ENCODE peak calls at places on chromosomes 3 and 15, in eight cellular contexts. Z is tibial nerve; K is GM23248; E is HFF-Myc; S is OCI-M1; G is effector memory CD4-positive, alpha-beta T cell; H is mesendoderm; R is activated CD4-positive, alpha-beta T cell treated with anti-CD3 and anti-CD28 coated beads, Interleukin-2, amount 50 U/mL, for 48 hours. T is an unnamed sample.

GRCh38 chr3:127697531-127698240 is 24.9 kb downstream of the ABTB1 start:
- DNase-seq in G (peak), S (peak), H (peak), R (peak), K (peak), Z (peak), E (peak), T (no peak)

GRCh38 chr3:179526482-179526881 is 36.2 kb upstream of the ACTL6A start:
- DNase-seq in R (no peak), S (peak), H (no peak), K (no peak), G (no peak), Z (no peak), E (no peak), T (no peak)

GRCh38 chr3:42552830-42553229 is 28.9 kb downstream of the SEC22C start:
- DNase-seq in H (no peak), G (no peak), E (no peak), Z (no peak), S (no peak), R (no peak), K (no peak), T (no peak)

GRCh38 chr3:55966566-55966965 is 479.5 kb upstream of the WNT5A start:
- DNase-seq in K (no peak), G (no peak), S (no peak), H (no peak), E (no peak), R (no peak), Z (no peak), T (no peak)

GRCh38 chr15:81281925-81282895 is 41.7 kb downstream of the STARD5 start:
- DNase-seq in S (no peak), E (no peak), Z (no peak), K (no peak), H (no peak), R (no peak), G (no peak), T (no peak)

GRCh38 chr15:100330629-100331215 is 11.1 kb downstream of the ADAMTS17 start:
- DNase-seq in Z (no peak), R (no peak), G (no peak), E (no peak), S (no peak), K (no peak), H (no peak), T (no peak)

GRCh38 chr3:168040624-168041208 is 55.0 kb downstream of the GOLIM4 start:
- DNase-seq in Z (no peak), H (peak), E (peak), K (peak), R (no peak), G (no peak), S (peak), T (peak)

GRCh38 chr15:60095711-60096110 is 91.6 kb downstream of the FOXB1 start:
- DNase-seq in R (no peak), H (no peak), K (peak), G (no peak), E (no peak), S (no peak), Z (no peak), T (no peak)

GRCh38 chr3:99885085-99885484 is 67.4 kb downstream of the CMSS1 start:
- DNase-seq in Z (no peak), R (no peak), G (no peak), K (no peak), H (no peak), S (no peak), E (no peak), T (no peak)

GRCh38 chr3:53195602-53196574 is 34.9 kb downstream of the PRKCD start:
- DNase-seq in Z (peak), H (peak), K (peak), R (peak), G (peak), E (no peak), S (peak), T (no peak)

GRCh38 chr3:51619983-51620382 is 51.1 kb upstream of the TEX264 start:
- DNase-seq in S (no peak), R (no peak), G (no peak), H (no peak), E (no peak), Z (no peak), K (no peak), T (no peak)

GRCh38 chr3:11624161-11624560 is 19.6 kb downstream of the VGLL4 start:
- DNase-seq in H (no peak), G (peak), S (no peak), Z (no peak), R (peak), K (peak), E (no peak), T (no peak)

GRCh38 chr3:65245133-65246076 is 557.6 kb upstream of the ADAMTS9 start:
- DNase-seq in S (no peak), H (peak), K (peak), R (no peak), Z (no peak), E (no peak), G (no peak), T (no peak)

GRCh38 chr15:67827561-67828378 is 2.5 kb downstream of the SKOR1 start:
- DNase-seq in Z (no peak), E (no peak), H (no peak), R (no peak), K (no peak), G (no peak), S (no peak), T (no peak)

GRCh38 chr3:182397164-182397563 is 396.1 kb upstream of the ATP11B start:
- DNase-seq in R (no peak), G (no peak), S (no peak), Z (no peak), H (no peak), K (no peak), E (no peak), T (no peak)

GRCh38 chr3:127339943-127340861 is 52.4 kb upstream of the PRR20G start:
- DNase-seq in Z (no peak), S (peak), E (no peak), R (no peak), H (no peak), G (no peak), K (no peak), T (no peak)

GRCh38 chr15:73723146-73723545 is 30.0 kb downstream of the INSYN1 start:
- DNase-seq in S (no peak), E (no peak), R (no peak), K (no peak), Z (no peak), G (no peak), H (no peak), T (no peak)

GRCh38 chr15:43207024-43207423 is 13.8 kb downstream of the EPB42 start:
- DNase-seq in E (no peak), H (no peak), G (no peak), K (no peak), R (no peak), Z (no peak), S (no peak), T (no peak)

GRCh38 chr15:52023169-52023922 is 4.3 kb downstream of the MAPK6 start:
- DNase-seq in Z (no peak), S (no peak), G (no peak), K (peak), H (no peak), R (no peak), E (no peak), T (no peak)

GRCh38 chr3:58769065-58769464 is 102.5 kb upstream of the FAM3D start:
- DNase-seq in G (no peak), E (no peak), R (no peak), K (no peak), Z (no peak), S (no peak), H (no peak), T (no peak)

GRCh38 chr3:25297667-25298585 is 130.1 kb upstream of the RARB start:
- DNase-seq in S (no peak), K (no peak), Z (no peak), G (no peak), E (peak), H (no peak), R (no peak), T (no peak)

GRCh38 chr3:194876403-194877165 is 190.9 kb downstream of the FAM43A start:
- DNase-seq in R (no peak), S (no peak), G (no peak), E (no peak), K (peak), H (no peak), Z (no peak), T (no peak)

GRCh38 chr3:139532996-139533395 is 6.5 kb downstream of the RBP1 start:
- DNase-seq in G (no peak), K (no peak), H (no peak), R (no peak), S (no peak), Z (no peak), E (no peak), T (no peak)

GRCh38 chr3:44893097-44893496 is 18.7 kb downstream of the TGM4 start:
- DNase-seq in E (peak), S (no peak), R (no peak), G (no peak), Z (no peak), K (peak), H (no peak), T (no peak)

GRCh38 chr15:24848050-24848449 is 106.7 kb upstream of the SNRPN start:
- DNase-seq in E (no peak), Z (no peak), R (no peak), G (no peak), K (peak), S (no peak), H (peak), T (no peak)

GRCh38 chr3:177410734-177411133 is 213.5 kb upstream of the TBL1XR1 start:
- DNase-seq in G (no peak), K (no peak), Z (no peak), R (no peak), H (no peak), S (no peak), E (no peak), T (no peak)

GRCh38 chr3:10397879-10398278 is 77.0 kb upstream of the SEC13 start:
- DNase-seq in Z (no peak), K (peak), E (no peak), R (no peak), H (no peak), S (no peak), G (no peak), T (no peak)

T was measured in glomerular endothelial cell.